ENCODE peak calls at places on chromosome 19, in seven cellular contexts. J is neural progenitor cell, S is right atrium auricular region, W is neural crest cell, E is IMR-90, H is A673, A is ovary. Z is an unnamed sample.

GRCh38 chr19:34308381-34309367 is 54.3 kb downstream of the GARRE1 start:
- DNase-seq in S (no peak), J (no peak), A (no peak), W (no peak), E (no peak), H (peak), Z (no peak)

GRCh38 chr19:56076413-56076998 is 44.6 kb downstream of the ZNF787 start:
- DNase-seq in E (peak), A (peak), S (no peak), J (peak), H (peak), W (peak), Z (peak)

GRCh38 chr19:40521276-40521675 is 54.5 kb downstream of the SPTBN4 start:
- DNase-seq in S (no peak), H (peak), A (no peak), W (no peak), E (peak), J (no peak), Z (no peak)

GRCh38 chr19:49327878-49328544 is 3.0 kb upstream of the SLC6A16 start:
- DNase-seq in S (no peak), E (peak), J (peak), W (no peak), H (peak), A (no peak), Z (no peak)

GRCh38 chr19:24054044-24054935 is 32.7 kb upstream of the ZNF254 start:
- DNase-seq in A (no peak), J (no peak), W (no peak), H (no peak), E (peak), S (no peak), Z (no peak)

GRCh38 chr19:3250675-3251074 is 26.2 kb downstream of the CELF5 start:
- DNase-seq in A (no peak), W (no peak), S (no peak), E (no peak), J (no peak), H (no peak), Z (no peak)

GRCh38 chr19:56132316-56132822 is 8.7 kb upstream of the ZNF444 start:
- DNase-seq in W (no peak), S (no peak), H (no peak), J (peak), E (peak), A (no peak), Z (no peak)

GRCh38 chr19:48926909-48927308 is 6.6 kb upstream of the DHDH start:
- DNase-seq in J (no peak), W (no peak), H (peak), E (peak), S (peak), A (no peak), Z (no peak)

GRCh38 chr19:39001016-39001415 is 25.5 kb upstream of the FBXO17 start:
- DNase-seq in A (no peak), E (no peak), H (no peak), S (no peak), W (no peak), J (no peak), Z (no peak)

GRCh38 chr19:32296694-32297093 is 48.7 kb upstream of the ZNF507 start:
- DNase-seq in A (no peak), H (no peak), J (no peak), W (no peak), E (no peak), S (no peak), Z (no peak)

GRCh38 chr19:13751436-13751835 is 12.9 kb upstream of the MRI1 start:
- DNase-seq in H (no peak), W (no peak), A (no peak), E (no peak), J (no peak), S (no peak), Z (no peak)

GRCh38 chr19:54952591-54953344 is 5.4 kb upstream of the NLRP7 start:
- DNase-seq in E (no peak), S (no peak), H (no peak), A (no peak), J (peak), W (no peak), Z (no peak)

GRCh38 chr19:54325194-54325621 is 12.2 kb upstream of the LILRA5 start:
- DNase-seq in W (peak), E (peak), S (no peak), A (no peak), H (peak), J (peak), Z (no peak)

GRCh38 chr19:13130886-13131490 is 12.9 kb downstream of the NACC1 start:
- DNase-seq in E (no peak), A (no peak), W (no peak), S (no peak), J (no peak), H (no peak), Z (no peak)

GRCh38 chr19:55246462-55247451 is 12.1 kb downstream of the PPP6R1 start:
- DNase-seq in W (no peak), H (no peak), S (no peak), A (no peak), E (no peak), J (no peak), Z (no peak)

GRCh38 chr19:54281008-54281728 is at the start of gene LILRB2:
- DNase-seq in J (no peak), H (no peak), S (peak), A (no peak), E (no peak), W (no peak), Z (no peak)

GRCh38 chr19:32817913-32818476 is 51.6 kb downstream of the SLC7A9 start:
- DNase-seq in E (no peak), W (no peak), H (no peak), A (no peak), J (no peak), S (no peak), Z (no peak)

GRCh38 chr19:12689581-12690216 is 1.9 kb downstream of the GNG14 start:
- DNase-seq in A (no peak), H (no peak), W (no peak), E (no peak), S (no peak), J (no peak), Z (no peak)

GRCh38 chr19:48290341-48290922 is 20.6 kb downstream of the ZNF114 start:
- DNase-seq in J (peak), H (peak), E (peak), S (no peak), A (no peak), W (peak), Z (no peak)

GRCh38 chr19:32676186-32676894 is 692 bp downstream of the RGS9BP start:
- DNase-seq in J (peak), W (no peak), E (no peak), A (no peak), S (no peak), H (no peak), Z (no peak)

GRCh38 chr19:16248380-16249023 is 50.8 kb downstream of the AP1M1 start:
- DNase-seq in H (no peak), E (no peak), J (no peak), S (no peak), A (no peak), W (no peak), Z (no peak)

GRCh38 chr19:28443361-28443760 is 769.6 kb downstream of the UQCRFS1 start:
- DNase-seq in J (peak), A (no peak), E (no peak), S (no peak), H (no peak), W (no peak), Z (no peak)

GRCh38 chr19:28224441-28224840 is 988.5 kb downstream of the UQCRFS1 start:
- DNase-seq in J (no peak), E (no peak), S (no peak), A (no peak), W (no peak), H (no peak), Z (no peak)

GRCh38 chr19:29211562-29212416 is 1.2 kb downstream of the UQCRFS1 start:
- DNase-seq in A (no peak), E (peak), W (no peak), S (no peak), J (no peak), H (peak), Z (no peak)

GRCh38 chr19:13209797-13210775 is 59.9 kb downstream of the IER2 start:
- DNase-seq in E (no peak), W (no peak), J (no peak), A (no peak), S (no peak), H (no peak), Z (peak)

GRCh38 chr19:5718032-5718578 is 1.8 kb downstream of the LONP1 start:
- DNase-seq in A (no peak), H (no peak), J (no peak), W (no peak), E (peak), S (no peak), Z (no peak)

GRCh38 chr19:47713046-47714021 is at the start of gene EHD2:
- DNase-seq in A (peak), J (peak), H (peak), E (peak), W (peak), S (peak), Z (no peak)

DNA sequence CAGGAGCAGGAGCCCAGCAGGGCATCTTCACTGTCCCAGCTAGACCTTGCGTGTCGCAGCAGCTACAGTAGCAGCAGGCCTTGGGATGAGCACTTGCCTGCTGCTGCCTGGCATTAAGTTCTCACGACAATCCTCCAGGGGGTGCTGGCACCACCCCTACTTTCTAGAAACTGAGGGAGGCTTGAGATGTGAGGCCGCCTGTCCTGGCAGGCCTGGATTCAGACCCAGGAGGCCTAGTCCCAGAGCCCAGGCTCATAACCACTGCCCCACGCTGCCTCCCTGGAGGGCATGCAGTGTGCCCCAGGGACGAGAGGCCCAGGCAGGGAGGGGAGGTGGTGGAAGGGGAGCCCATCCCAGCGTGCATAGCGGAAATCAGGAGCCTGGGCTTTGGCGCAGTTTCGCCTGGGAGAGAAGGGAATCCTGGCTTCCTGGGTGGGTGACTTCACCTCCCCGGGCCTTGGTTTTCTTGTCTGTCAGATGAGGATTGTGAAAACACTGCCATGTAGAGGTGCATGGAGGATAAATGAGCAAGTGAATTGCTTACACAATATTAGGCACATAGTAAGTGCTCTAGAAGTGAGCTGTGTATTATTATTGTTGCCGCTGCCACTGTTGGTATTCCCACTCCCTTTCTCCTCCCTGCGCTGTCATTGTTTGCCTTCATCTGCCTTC is 26.1 kb downstream of the PPP5C start:
- DNase-seq in E (no peak), W (no peak), J (peak), A (no peak), H (peak), S (no peak), Z (no peak)
- TF ChIP-seq CTCF in E (peak), W (peak), J (peak), A (no peak), H (peak), S (no peak), Z (no peak)

GRCh38 chr19:18232540-18233223 is 6.4 kb upstream of the PDE4C start:
- DNase-seq in W (no peak), H (no peak), A (no peak), J (no peak), S (no peak), E (no peak), Z (no peak)
- TF ChIP-seq CTCF in W (peak), H (no peak), A (no peak), J (peak), S (no peak), E (peak), Z (no peak)

DNA sequence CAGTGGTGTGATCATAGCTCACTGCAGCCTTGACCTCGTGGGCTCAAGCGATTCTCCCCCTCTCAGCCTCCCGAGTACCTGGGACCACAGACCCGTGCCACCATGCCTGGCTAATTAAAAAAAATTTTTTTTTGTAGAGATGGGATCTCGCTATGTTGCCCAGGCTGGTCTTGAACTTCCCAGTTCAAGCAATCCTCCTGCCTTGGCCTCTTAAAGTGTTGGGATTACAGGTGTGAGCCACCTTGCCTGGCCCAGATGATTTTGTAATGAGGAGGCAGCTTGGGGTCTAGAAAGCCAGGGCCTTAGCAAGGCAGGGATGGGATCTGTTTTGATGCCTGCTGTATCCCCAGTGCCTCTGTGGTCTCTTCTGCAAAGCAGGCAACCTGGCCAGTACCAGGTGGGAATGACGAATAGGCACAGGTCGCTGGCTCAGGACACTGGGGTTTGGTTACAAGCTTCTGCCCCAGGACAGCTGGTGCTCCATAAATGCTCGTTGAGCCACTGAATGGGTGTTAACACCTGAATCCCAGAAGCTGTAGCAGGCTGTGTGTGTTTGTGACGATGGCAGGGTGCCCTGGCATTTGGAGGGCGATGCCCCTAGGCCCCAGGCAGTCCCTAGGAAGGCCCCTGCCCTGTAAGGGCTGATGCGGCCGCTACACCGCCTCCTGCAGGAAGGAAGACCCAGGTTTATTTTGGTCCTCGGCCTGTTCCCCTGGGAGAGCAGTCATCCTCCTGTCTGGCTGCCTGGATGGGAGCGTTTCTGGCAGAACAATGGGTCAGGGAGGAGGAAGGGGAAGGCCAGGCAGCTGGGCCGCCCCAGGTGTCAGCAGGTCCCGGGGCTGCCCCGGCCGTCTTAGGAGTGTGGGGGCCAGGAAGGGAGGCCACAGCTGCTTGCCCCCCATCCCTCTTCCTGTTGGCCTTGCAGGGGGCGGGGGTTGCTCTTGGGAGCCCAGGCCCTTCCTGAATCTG is 8.6 kb downstream of the TNFAIP8L1 start:
- DNase-seq in E (no peak), W (no peak), J (no peak), S (peak), H (no peak), A (no peak), Z (no peak)
- TF ChIP-seq CTCF in E (no peak), W (no peak), J (peak), S (no peak), H (no peak), A (no peak), Z (no peak)

DNA sequence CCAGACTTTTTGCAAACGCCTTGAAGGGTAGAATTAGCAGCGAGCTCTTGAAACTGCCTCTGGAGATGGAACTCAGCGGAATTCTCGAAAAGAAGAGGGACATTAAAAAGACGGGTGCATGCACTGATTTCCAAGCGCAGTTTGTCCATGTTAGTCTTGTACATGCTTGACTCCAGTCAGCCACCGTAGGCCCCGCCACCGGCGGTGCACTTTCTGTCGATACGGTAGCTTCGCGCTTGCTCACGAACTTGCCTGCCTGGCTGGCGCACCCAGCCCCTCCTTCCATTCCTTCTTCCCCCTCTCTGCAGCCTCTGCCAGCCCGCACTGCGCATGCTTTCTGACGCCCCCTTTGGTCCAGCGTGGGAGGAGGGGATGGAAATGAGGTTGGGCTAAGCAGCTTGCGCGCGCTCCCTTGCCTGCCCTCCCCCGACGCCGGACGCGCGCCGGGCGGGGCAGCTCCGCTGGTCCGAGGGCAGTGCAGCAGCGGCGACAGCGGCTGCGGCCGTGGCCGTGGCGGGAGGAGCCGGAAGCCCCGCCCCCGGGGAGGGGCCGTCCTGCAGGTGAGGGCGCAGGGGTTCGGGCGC is at the start of gene ZNF575:
- DNase-seq in J (peak), S (peak), H (peak), E (peak), W (peak), A (peak), Z (peak)
- TF ChIP-seq CTCF in J (no peak), S (peak), H (no peak), E (no peak), W (no peak), A (no peak), Z (no peak)

DNA sequence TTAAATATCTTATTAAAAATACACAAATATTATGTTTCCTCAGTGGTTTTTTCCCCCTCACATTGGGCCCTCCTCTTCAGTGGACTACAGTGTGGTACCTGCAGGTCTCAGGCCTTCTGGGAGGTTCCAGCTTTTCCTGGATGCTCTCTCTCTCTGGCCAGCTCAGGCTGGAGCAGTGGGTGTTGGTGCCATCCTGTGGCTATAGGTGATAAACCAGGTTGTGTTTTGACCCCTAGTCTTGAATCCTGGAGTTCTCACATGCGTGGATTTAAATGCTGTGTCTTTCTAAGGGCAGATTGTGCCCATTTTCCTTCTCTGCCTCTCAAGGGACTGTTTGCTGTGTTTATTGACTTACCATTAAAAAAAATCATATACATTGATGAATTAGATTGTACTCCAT is 41.2 kb upstream of the ZNF527 start:
- DNase-seq in W (no peak), S (no peak), E (no peak), A (no peak), H (no peak), J (peak), Z (no peak)
- TF ChIP-seq CTCF in W (peak), S (no peak), E (peak), A (no peak), H (peak), J (peak), Z (no peak)

GRCh38 chr19:42092350-42092749 is 16.4 kb downstream of the ZNF574 start:
- DNase-seq in W (no peak), S (no peak), E (no peak), A (no peak), H (peak), J (no peak), Z (no peak)
- TF ChIP-seq CTCF in W (peak), S (peak), E (peak), A (no peak), H (peak), J (peak), Z (no peak)

GRCh38 chr19:17762505-17763229 is 11.4 kb downstream of the FCHO1 start:
- DNase-seq in H (peak), S (no peak), W (peak), A (no peak), J (peak), E (peak), Z (no peak)

GRCh38 chr19:17766543-17767131 is 15.4 kb downstream of the FCHO1 start:
- DNase-seq in J (peak), W (peak), A (peak), H (peak), E (peak), S (peak), Z (peak)

GRCh38 chr19:17764348-17764747 is 13.1 kb downstream of the FCHO1 start:
- DNase-seq in E (no peak), A (no peak), J (no peak), S (no peak), H (no peak), W (no peak), Z (no peak)

GRCh38 chr19:17767559-17767958 is 16.3 kb downstream of the FCHO1 start:
- DNase-seq in W (no peak), E (no peak), A (no peak), S (no peak), H (no peak), J (no peak), Z (no peak)

GRCh38 chr19:17765069-17765618 is 13.9 kb downstream of the FCHO1 start:
- DNase-seq in W (no peak), S (peak), H (no peak), J (no peak), A (no peak), E (no peak), Z (no peak)
- TF ChIP-seq CTCF in W (no peak), S (no peak), H (no peak), J (no peak), A (no peak), E (no peak), Z (no peak)

DNA sequence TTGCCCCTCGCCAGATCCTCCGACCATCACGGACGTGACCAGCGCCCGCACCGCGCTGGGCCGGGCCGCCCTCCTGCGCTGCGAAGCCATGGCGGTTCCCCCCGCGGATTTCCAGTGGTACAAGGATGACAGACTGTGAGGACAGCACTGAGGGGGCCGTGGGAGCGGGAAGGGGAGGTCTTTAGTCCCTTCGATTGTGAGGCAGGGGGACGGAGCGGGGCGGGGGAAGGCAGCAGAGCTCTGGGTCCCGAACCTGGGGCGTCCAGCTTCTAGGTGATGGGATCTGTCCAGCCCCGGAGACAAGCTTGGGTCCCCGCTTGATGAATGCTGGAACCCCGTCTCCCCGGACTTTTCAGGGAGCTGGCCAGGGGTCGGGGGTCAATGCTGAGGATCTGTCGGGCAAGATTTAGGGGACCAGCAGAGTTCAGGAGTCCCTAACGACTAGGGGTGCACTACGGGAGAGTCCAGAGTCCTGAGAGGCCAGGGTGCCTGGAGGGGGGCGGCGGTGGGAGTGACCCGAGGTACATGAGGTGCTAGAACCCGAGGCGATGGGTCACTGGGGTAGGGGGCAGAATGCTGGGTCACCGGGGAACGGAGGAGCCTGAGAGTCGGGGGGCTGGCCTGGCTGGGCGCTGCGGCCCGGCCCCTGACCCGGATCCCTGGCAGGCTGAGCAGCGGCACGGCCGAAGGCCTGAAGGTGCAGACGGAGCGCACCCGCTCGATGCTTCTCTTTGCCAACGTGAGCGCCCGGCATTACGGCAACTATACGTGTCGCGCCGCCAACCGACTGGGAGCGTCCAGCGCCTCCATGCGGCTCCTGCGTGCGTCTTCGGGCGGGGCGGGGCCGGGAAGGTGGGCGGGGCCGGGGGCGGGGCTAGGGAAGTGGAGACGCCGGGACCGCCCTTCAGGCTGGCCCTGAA is 14.6 kb downstream of the VSIG10L start:
- DNase-seq in W (no peak), H (peak), A (no peak), S (no peak), J (peak), E (peak), Z (no peak)
- TF ChIP-seq CTCF in W (no peak), H (peak), A (no peak), S (peak), J (peak), E (peak), Z (no peak)

Z was measured in activated B cell treated with CpG ODN at 0.5 μM for 24 hours.